ENCODE peak calls at places on chromosomes 5 and 9, in ten cellular contexts. R, O, K, S, W, P, J, E, C and H are unnamed samples.

GRCh38 chr5:14850419-14851066 is 21.0 kb downstream of the ANKH start:
- DNase-seq in R (no peak), O (no peak), K (no peak), S (no peak), W (no peak), P (no peak), J (no peak), E (no peak), C (no peak), H (no peak)

GRCh38 chr5:84564311-84564710 is 179.6 kb upstream of the EDIL3 start:
- DNase-seq in R (no peak), O (no peak), K (no peak), S (no peak), W (no peak), P (no peak), J (no peak), E (no peak), C (peak), H (peak)

GRCh38 chr5:93503598-93504067 is 77.4 kb downstream of the NR2F1-AS1 start:
- DNase-seq in R (peak), O (no peak), K (no peak), S (no peak), W (no peak), P (no peak), J (peak), E (no peak), C (no peak), H (peak)

GRCh38 chr5:1474875-1475543 is 29.8 kb upstream of the SLC6A3 start:
- DNase-seq in R (no peak), O (no peak), K (peak), S (no peak), W (no peak), P (no peak), J (no peak), E (no peak), C (no peak), H (no peak)

GRCh38 chr9:108698801-108699200 is 157.0 kb downstream of the ACTL7B start:
- DNase-seq in R (no peak), O (no peak), K (no peak), S (no peak), W (no peak), P (no peak), J (no peak), E (no peak), C (no peak), H (no peak)

GRCh38 chr5:143679777-143680176 is 132.2 kb upstream of the HMHB1 start:
- DNase-seq in R (no peak), O (no peak), K (no peak), S (no peak), W (no peak), P (no peak), J (no peak), E (no peak), C (peak), H (peak)

GRCh38 chr5:657570-657969 is 35.6 kb downstream of the TPPP start:
- DNase-seq in R (no peak), O (no peak), K (peak), S (no peak), W (no peak), P (no peak), J (peak), E (no peak), C (no peak), H (peak)

GRCh38 chr9:102514541-102514940 is 480.6 kb upstream of the CYLC2 start:
- DNase-seq in R (no peak), O (no peak), K (no peak), S (no peak), W (no peak), P (no peak), J (no peak), E (peak), C (no peak), H (no peak)

GRCh38 chr5:149227168-149227826 is 44.4 kb upstream of the AFAP1L1 start:
- DNase-seq in R (no peak), O (no peak), K (no peak), S (no peak), W (no peak), P (no peak), J (no peak), E (no peak), C (no peak), H (peak)